ENCODE peak calls at places on chromosomes 3 and 15, in seven cellular contexts. A is left lung, V is foreskin keratinocyte, Y is endothelial cell, J is esophagus muscularis mucosa, L is H9, X is choroid plexus epithelial cell. T is an unnamed sample.

GRCh38 chr3:147854542-147854941 is 445.4 kb downstream of the ZIC1 start:
- DNase-seq in A (no peak), V (no peak), Y (no peak), J (no peak), L (no peak), X (no peak), T (no peak)

GRCh38 chr3:52047295-52047960 is 8.9 kb downstream of the DUSP7 start:
- DNase-seq in A (peak), V (peak), Y (no peak), J (no peak), L (no peak), X (no peak), T (no peak)

GRCh38 chr15:82093774-82094211 is 48.0 kb upstream of the MEX3B start:
- DNase-seq in A (no peak), V (peak), Y (no peak), J (no peak), L (no peak), X (peak), T (no peak)

GRCh38 chr3:55486101-55486856 is 827 bp downstream of the WNT5A start:
- DNase-seq in A (peak), V (peak), Y (peak), J (no peak), L (peak), X (peak), T (no peak)

GRCh38 chr3:64440498-64440897 is 215.2 kb upstream of the PRICKLE2 start:
- DNase-seq in A (peak), V (peak), Y (no peak), J (no peak), L (no peak), X (peak), T (no peak)

GRCh38 chr3:151468284-151468917 is 7.5 kb upstream of the IGSF10 start:
- DNase-seq in A (no peak), V (peak), Y (peak), J (no peak), L (peak), X (peak), T (no peak)

GRCh38 chr15:63474810-63475316 is 29.5 kb upstream of the USP3 start:
- DNase-seq in A (no peak), V (no peak), Y (no peak), J (no peak), L (no peak), X (no peak), T (no peak)

GRCh38 chr15:62391565-62392262 is 226.6 kb upstream of the C2CD4B start:
- DNase-seq in A (peak), V (peak), Y (peak), J (no peak), L (peak), X (peak), T (peak)

GRCh38 chr15:48505067-48505466 is 140.4 kb downstream of the FBN1 start:
- DNase-seq in A (no peak), V (no peak), Y (no peak), J (no peak), L (no peak), X (no peak), T (no peak)

GRCh38 chr3:51975857-51976549 is 1.1 kb downstream of the ABHD14A start:
- DNase-seq in A (peak), V (no peak), Y (peak), J (no peak), L (peak), X (peak), T (no peak)

GRCh38 chr3:168249048-168249538 is 153.4 kb upstream of the GOLIM4 start:
- DNase-seq in A (no peak), V (peak), Y (peak), J (no peak), L (no peak), X (peak), T (no peak)

GRCh38 chr3:55556622-55557531 is 69.8 kb upstream of the WNT5A start:
- DNase-seq in A (no peak), V (peak), Y (no peak), J (no peak), L (no peak), X (peak), T (no peak)

GRCh38 chr15:27535445-27536129 is 563.5 kb downstream of the OCA2 start:
- DNase-seq in A (no peak), V (peak), Y (no peak), J (peak), L (no peak), X (no peak), T (no peak)

GRCh38 chr3:32856355-32856889 is 38.6 kb downstream of the TRIM71 start:
- DNase-seq in A (peak), V (no peak), Y (no peak), J (no peak), L (no peak), X (peak), T (no peak)

GRCh38 chr3:194730369-194730768 is 44.7 kb downstream of the FAM43A start:
- DNase-seq in A (peak), V (peak), Y (no peak), J (no peak), L (no peak), X (no peak), T (no peak)

GRCh38 chr3:60582285-60582684 is 669.0 kb downstream of the FHIT start:
- DNase-seq in A (no peak), V (no peak), Y (peak), J (no peak), L (no peak), X (peak), T (no peak)

GRCh38 chr3:61894988-61895935 is 333.9 kb downstream of the PTPRG start:
- DNase-seq in A (peak), V (peak), Y (no peak), J (no peak), L (peak), X (peak), T (no peak)

GRCh38 chr15:82832601-82833209 is 23.3 kb downstream of the WHAMM start:
- DNase-seq in A (no peak), V (peak), Y (no peak), J (no peak), L (no peak), X (peak), T (no peak)

GRCh38 chr3:126535636-126536035 is 11.7 kb downstream of the CHST13 start:
- DNase-seq in A (peak), V (no peak), Y (no peak), J (no peak), L (no peak), X (no peak), T (no peak)

GRCh38 chr3:53495518-53496501 is 1.4 kb downstream of the CACNA1D start:
- DNase-seq in A (no peak), V (peak), Y (peak), J (no peak), L (peak), X (no peak), T (no peak)

GRCh38 chr3:65975031-65975430 is 63.7 kb downstream of the MAGI1 start:
- DNase-seq in A (no peak), V (no peak), Y (no peak), J (no peak), L (no peak), X (no peak), T (no peak)

GRCh38 chr3:64460877-64461276 is 226.9 kb downstream of the ADAMTS9 start:
- DNase-seq in A (no peak), V (no peak), Y (no peak), J (no peak), L (no peak), X (peak), T (no peak)

GRCh38 chr3:46112984-46113383 is 85.7 kb upstream of the XCR1 start:
- DNase-seq in A (no peak), V (peak), Y (no peak), J (no peak), L (no peak), X (no peak), T (no peak)

GRCh38 chr3:156689589-156689988 is 15.2 kb downstream of the TIPARP start:
- DNase-seq in A (no peak), V (no peak), Y (no peak), J (no peak), L (no peak), X (no peak), T (no peak)

GRCh38 chr3:54625805-54626787 is 301.8 kb downstream of the LRTM1 start:
- DNase-seq in A (no peak), V (no peak), Y (no peak), J (no peak), L (no peak), X (no peak), T (no peak)

GRCh38 chr3:111892070-111892469 is 33.0 kb downstream of the PHLDB2 start:
- DNase-seq in A (no peak), V (no peak), Y (no peak), J (no peak), L (no peak), X (no peak), T (no peak)

GRCh38 chr3:111899966-111900365 is 40.9 kb downstream of the PHLDB2 start:
- DNase-seq in A (no peak), V (no peak), Y (no peak), J (no peak), L (no peak), X (no peak), T (no peak)

GRCh38 chr3:111890051-111890580 is 31.1 kb downstream of the PHLDB2 start:
- DNase-seq in A (no peak), V (no peak), Y (no peak), J (no peak), L (no peak), X (no peak), T (no peak)

GRCh38 chr3:111895079-111895478 is 36.0 kb downstream of the PHLDB2 start:
- DNase-seq in A (no peak), V (no peak), Y (no peak), J (no peak), L (no peak), X (peak), T (no peak)
- TF ChIP-seq CTCF in A (no peak), V (peak), Y (no peak), J (no peak), L (peak), X (peak), T (peak)

GRCh38 chr3:128693696-128694095 is 32.3 kb upstream of the RAB7A start:
- DNase-seq in A (no peak), V (no peak), Y (no peak), J (no peak), L (no peak), X (no peak), T (no peak)

GRCh38 chr3:128701342-128702212 is 24.4 kb upstream of the RAB7A start:
- DNase-seq in A (no peak), V (no peak), Y (peak), J (no peak), L (no peak), X (no peak), T (no peak)

GRCh38 chr3:128698211-128699011 is 27.6 kb upstream of the RAB7A start:
- DNase-seq in A (peak), V (no peak), Y (peak), J (no peak), L (peak), X (peak), T (no peak)

GRCh38 chr3:128702391-128702790 is 23.6 kb upstream of the RAB7A start:
- DNase-seq in A (no peak), V (no peak), Y (no peak), J (no peak), L (no peak), X (no peak), T (no peak)

GRCh38 chr3:128697336-128697735 is 28.6 kb upstream of the RAB7A start:
- DNase-seq in A (no peak), V (no peak), Y (no peak), J (no peak), L (no peak), X (no peak), T (no peak)
- TF ChIP-seq CTCF in A (no peak), V (no peak), Y (no peak), J (no peak), L (no peak), X (no peak), T (no peak)

GRCh38 chr3:27145719-27146118 is 223.5 kb downstream of the NEK10 start:
- DNase-seq in A (no peak), V (no peak), Y (no peak), J (no peak), L (no peak), X (no peak), T (no peak)

GRCh38 chr3:27138562-27138961 is 230.6 kb downstream of the NEK10 start:
- DNase-seq in A (no peak), V (no peak), Y (no peak), J (no peak), L (no peak), X (no peak), T (no peak)

GRCh38 chr3:27138005-27138404 is 231.2 kb downstream of the NEK10 start:
- DNase-seq in A (no peak), V (no peak), Y (no peak), J (no peak), L (peak), X (no peak), T (no peak)

GRCh38 chr3:27146786-27147185 is 222.4 kb downstream of the NEK10 start:
- DNase-seq in A (no peak), V (no peak), Y (no peak), J (no peak), L (no peak), X (no peak), T (no peak)

GRCh38 chr3:27141668-27142067 is 227.5 kb downstream of the NEK10 start:
- DNase-seq in A (no peak), V (no peak), Y (no peak), J (no peak), L (no peak), X (peak), T (no peak)
- TF ChIP-seq CTCF in A (no peak), V (peak), Y (no peak), J (no peak), L (peak), X (peak), T (peak)

GRCh38 chr15:66905954-66906353 is 159.4 kb upstream of the SMAD3 start:
- DNase-seq in A (no peak), V (no peak), Y (no peak), J (no peak), L (peak), X (no peak), T (no peak)
- TF ChIP-seq CTCF in A (no peak), V (peak), Y (peak), J (no peak), L (peak), X (no peak), T (no peak)

GRCh38 chr3:138263104-138263503 is 66.5 kb downstream of the NME9 start:
- DNase-seq in A (no peak), V (no peak), Y (no peak), J (no peak), L (no peak), X (peak), T (no peak)
- TF ChIP-seq CTCF in A (no peak), V (peak), Y (no peak), J (no peak), L (peak), X (peak), T (peak)

GRCh38 chr3:70753572-70753971 is 441.1 kb upstream of the MDFIC2 start:
- DNase-seq in A (no peak), V (no peak), Y (no peak), J (no peak), L (peak), X (no peak), T (no peak)
- TF ChIP-seq CTCF in A (no peak), V (peak), Y (no peak), J (no peak), L (peak), X (peak), T (no peak)

DNA sequence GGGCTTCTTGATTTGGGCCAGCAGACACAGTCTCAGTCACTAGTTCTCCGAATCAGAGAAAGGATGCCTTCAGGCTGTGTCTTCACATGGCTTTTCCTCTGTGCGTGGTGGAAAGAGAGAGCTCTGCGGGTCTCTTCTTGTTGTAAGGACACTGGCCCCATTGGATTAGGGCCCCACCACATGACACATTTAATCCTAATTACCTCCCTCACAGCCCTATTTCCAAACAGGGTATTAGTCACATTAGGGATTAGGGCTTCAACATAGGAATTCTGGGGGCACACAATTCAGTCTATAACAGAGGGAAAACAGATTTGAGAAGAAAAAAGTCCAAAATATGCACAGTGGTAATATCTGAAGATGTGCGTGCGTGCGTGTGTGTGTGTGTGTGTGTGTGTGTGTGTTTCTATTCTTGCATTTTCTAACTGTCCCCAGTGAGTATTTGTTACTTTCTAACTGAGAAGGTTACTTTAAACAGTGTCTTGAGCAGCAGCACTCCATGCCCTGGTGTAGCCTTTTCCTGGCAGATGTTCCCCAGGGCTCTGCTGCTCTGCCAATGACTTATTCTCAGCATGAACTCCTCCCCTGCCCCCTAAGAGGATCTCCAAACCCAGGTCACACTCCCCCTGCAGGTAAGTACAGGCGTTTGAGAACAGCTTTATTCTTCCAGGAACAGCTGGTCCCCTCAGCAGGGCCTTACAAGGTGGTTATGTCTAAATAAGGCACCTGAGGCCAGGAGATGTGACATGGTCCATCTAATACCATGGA is 72.9 kb downstream of the RPL39L start:
- DNase-seq in A (no peak), V (peak), Y (peak), J (peak), L (peak), X (peak), T (no peak)
- TF ChIP-seq CTCF in A (no peak), V (peak), Y (no peak), J (no peak), L (peak), X (peak), T (peak)

DNA sequence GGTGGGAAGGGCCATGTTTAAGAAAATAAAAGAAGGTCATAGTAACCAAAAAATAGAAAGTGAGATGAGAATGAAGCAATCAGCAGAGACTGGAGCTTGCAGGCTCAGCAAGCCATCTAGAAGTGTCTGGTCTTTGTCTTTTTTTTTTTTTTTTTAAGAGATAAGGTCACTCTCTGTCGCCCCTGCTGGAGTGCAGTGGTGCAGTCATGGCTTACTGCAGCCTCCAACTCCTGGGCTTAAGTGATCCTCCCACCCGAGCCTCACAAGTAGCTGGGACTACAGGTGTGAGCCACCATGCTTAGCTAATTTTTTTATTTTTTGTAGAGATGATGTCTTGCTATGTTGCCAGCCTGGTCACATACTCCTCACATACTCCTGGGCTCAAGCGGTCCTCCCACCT is 36.2 kb downstream of the GXYLT2 start:
- DNase-seq in A (no peak), V (no peak), Y (no peak), J (no peak), L (peak), X (no peak), T (no peak)
- TF ChIP-seq CTCF in A (no peak), V (peak), Y (no peak), J (no peak), L (peak), X (peak), T (no peak)

DNA sequence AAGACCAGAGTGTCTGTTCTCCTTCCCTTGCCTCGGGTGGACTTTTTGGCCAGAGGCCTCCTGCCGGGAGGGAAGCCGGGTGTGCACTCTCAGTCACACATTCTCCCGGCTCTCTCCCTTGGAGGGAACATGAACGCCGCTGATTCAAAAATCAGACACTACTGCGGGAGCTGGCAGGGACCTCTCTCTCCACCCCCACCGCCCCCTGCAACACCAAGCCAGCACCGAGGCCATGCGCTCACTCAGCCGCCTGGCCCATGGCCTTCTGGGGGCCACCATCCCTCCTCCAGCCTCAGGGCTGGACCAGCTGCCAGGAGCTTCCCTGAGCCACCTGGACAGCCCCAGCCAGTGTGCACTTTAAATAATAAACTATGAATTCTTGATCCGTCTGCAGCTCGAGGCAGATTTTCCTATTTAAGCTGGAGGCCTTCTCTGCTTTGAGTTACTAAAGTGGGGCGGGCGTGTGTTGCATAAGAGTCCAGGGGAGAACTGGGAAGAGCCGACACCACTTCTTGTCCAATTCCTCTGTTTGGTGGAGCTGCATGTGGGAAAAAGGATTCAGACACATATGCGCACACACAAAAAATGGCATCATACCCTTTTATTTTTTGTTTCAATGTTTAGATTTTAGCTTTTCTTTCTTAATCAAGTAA is 30.6 kb downstream of the ADAMTS17 start:
- DNase-seq in A (no peak), V (no peak), Y (no peak), J (no peak), L (no peak), X (no peak), T (peak)
- TF ChIP-seq CTCF in A (no peak), V (no peak), Y (no peak), J (no peak), L (no peak), X (no peak), T (no peak)

GRCh38 chr15:20658024-20658423 is 116.4 kb upstream of the GOLGA6L6 start:
- DNase-seq in A (no peak), V (no peak), Y (no peak), J (no peak), L (no peak), X (no peak), T (no peak)

GRCh38 chr15:20657084-20657483 is 115.5 kb upstream of the GOLGA6L6 start:
- DNase-seq in A (no peak), V (no peak), Y (no peak), J (no peak), L (no peak), X (no peak), T (no peak)

DNA sequence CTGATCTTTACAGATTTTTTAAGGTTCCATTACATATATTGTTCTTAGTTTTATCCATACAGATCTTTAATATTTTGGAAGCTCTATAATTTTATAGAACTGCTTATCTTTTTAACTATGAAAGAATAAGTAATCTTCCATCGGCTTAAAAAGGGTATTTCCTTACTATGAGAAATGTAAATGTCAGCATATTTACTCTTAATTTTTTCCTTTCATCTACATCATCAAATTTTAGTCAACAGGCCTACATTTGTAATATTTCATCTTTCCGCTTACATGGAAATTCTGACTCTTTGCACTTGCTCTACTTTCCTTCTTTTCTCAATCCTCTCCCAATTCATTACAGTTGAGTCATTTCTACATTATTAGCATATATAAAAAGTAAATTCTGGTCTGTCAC is 111.3 kb upstream of the GOLGA6L6 start:
- DNase-seq in A (no peak), V (no peak), Y (no peak), J (no peak), L (no peak), X (no peak), T (no peak)
- TF ChIP-seq CTCF in A (no peak), V (no peak), Y (no peak), J (no peak), L (no peak), X (no peak), T (no peak)

T was measured in osteocyte.